ENCODE peak calls at places on chromosomes 5 and 9, in ten cellular contexts. R is HCEC 1CT; S is tibial nerve; W is amygdala; X is cardiac septum; I is stimulated activated CD8-positive, alpha-beta memory T cell treated with anti-CD3 and anti-CD28 coated beads, Interleukin-4, amount 100 ng/mL, for 24 hours; F is T-helper 2 cell; V is mucosa of gallbladder; D is mucosa of descending colon; T is heart right ventricle. E is an unnamed sample.
A peak's percentile ranks its signal among the peaks of the same experiment; 100 is the strongest.

GRCh38 chr5:160361624-160362023 is 8.8 kb downstream of the C1QTNF2 start:
- DNase-seq in R (no peak), S (no peak), W (no peak), X (no peak), I (no peak), F (no peak), V (no peak), D (no peak), T (no peak), E (no peak)

GRCh38 chr9:20032413-20033006 is 243.7 kb upstream of the SLC24A2 start:
- DNase-seq in R (no peak), S (no peak), W (no peak), X (no peak), I (no peak), F (no peak), V (no peak), D (no peak), T (no peak), E (no peak)

GRCh38 chr5:102627311-102627710 is 127.8 kb upstream of the PAM start:
- DNase-seq in R (peak; percentile 67), S (no peak), W (no peak), X (no peak), I (no peak), F (no peak), V (no peak), D (no peak), T (no peak), E (no peak)

GRCh38 chr5:5649641-5650040 is 227.2 kb downstream of the ICE1 start:
- DNase-seq in R (no peak), S (no peak), W (no peak), X (no peak), I (no peak), F (no peak), V (no peak), D (no peak), T (no peak), E (no peak)

GRCh38 chr9:114450181-114450580 is 55.1 kb downstream of the WHRN start:
- DNase-seq in R (no peak), S (no peak), W (no peak), X (peak; percentile 55), I (no peak), F (no peak), V (no peak), D (no peak), T (no peak), E (no peak)

GRCh38 chr5:78795757-78796156 is 147.2 kb upstream of the LHFPL2 start:
- DNase-seq in R (peak; percentile 43), S (no peak), W (no peak), X (no peak), I (no peak), F (peak; percentile 30), V (no peak), D (no peak), T (no peak), E (no peak)

GRCh38 chr5:59126665-59127354 is 543.9 kb downstream of the RAB3C start:
- DNase-seq in R (peak; percentile 5), S (no peak), W (no peak), X (no peak), I (no peak), F (peak; percentile 89), V (no peak), D (no peak), T (no peak), E (no peak)

GRCh38 chr9:94212531-94212930 is 46.6 kb upstream of the ZNF169 start:
- DNase-seq in R (no peak), S (no peak), W (no peak), X (no peak), I (no peak), F (no peak), V (no peak), D (no peak), T (no peak), E (no peak)

GRCh38 chr9:16033253-16033652 is 480.4 kb downstream of the CCDC171 start:
- DNase-seq in R (no peak), S (no peak), W (no peak), X (no peak), I (no peak), F (no peak), V (no peak), D (no peak), T (no peak), E (no peak)

GRCh38 chr5:2376486-2376885 is 375.0 kb downstream of the IRX2 start:
- DNase-seq in R (no peak), S (no peak), W (no peak), X (no peak), I (no peak), F (no peak), V (no peak), D (no peak), T (no peak), E (no peak)